ENCODE peak calls at places on chromosomes 7 and 10, in five cellular contexts. X is GM13976, Q is nephron progenitor cell, U is AG09309, L is stomach. A is an unnamed sample.

GRCh38 chr7:46654546-46655443 is 733.7 kb upstream of the IGFBP3 start:
- DNase-seq in L (no peak), Q (no peak), U (no peak), X (no peak), A (no peak)

GRCh38 chr7:39465055-39465929 is 100.9 kb upstream of the YAE1 start:
- DNase-seq in U (peak; percentile 39), L (peak; percentile 48), Q (peak; percentile 55), X (peak; percentile 67), A (peak; percentile 25)

GRCh38 chr7:1664711-1665591 is 5.1 kb upstream of the ELFN1 start:
- DNase-seq in Q (peak; percentile 95), U (no peak), L (peak; percentile 60), X (peak; percentile 85), A (no peak)

GRCh38 chr7:18481776-18482175 is 13.8 kb upstream of the HDAC9 start:
- DNase-seq in X (no peak), Q (no peak), U (no peak), L (no peak), A (no peak)

GRCh38 chr10:59748834-59749233 is 4.4 kb downstream of the MRLN start:
- DNase-seq in U (no peak), L (no peak), Q (no peak), X (no peak), A (no peak)

GRCh38 chr10:23314835-23315239 is 29.8 kb downstream of the C10orf67 start:
- DNase-seq in U (peak; percentile 59), Q (peak; percentile 50), L (peak; percentile 52), X (peak; percentile 52), A (peak; percentile 69)

GRCh38 chr7:106504620-106505019 is 156.3 kb downstream of the CCDC71L start:
- DNase-seq in X (no peak), U (no peak), Q (no peak), L (no peak), A (no peak)

GRCh38 chr10:69239106-69239505 is 19.0 kb downstream of the HKDC1 start:
- DNase-seq in U (no peak), Q (no peak), L (no peak), X (no peak), A (no peak)

GRCh38 chr7:12930534-12930933 is 243.1 kb downstream of the ARL4A start:
- DNase-seq in U (no peak), Q (no peak), L (no peak), X (no peak), A (no peak)

GRCh38 chr10:97539523-97540200 is 32.9 kb upstream of the ANKRD2 start:
- DNase-seq in U (peak; percentile 61), X (no peak), L (no peak), Q (peak; percentile 45), A (peak; percentile 71)

GRCh38 chr10:97538839-97539238 is 33.7 kb upstream of the ANKRD2 start:
- DNase-seq in L (no peak), X (no peak), U (no peak), Q (no peak), A (no peak)

GRCh38 chr10:97543025-97543546 is 29.5 kb upstream of the ANKRD2 start:
- DNase-seq in Q (no peak), L (peak; percentile 60), U (peak; percentile 77), X (no peak), A (peak; percentile 65)

GRCh38 chr10:97542169-97543024 is 30.2 kb upstream of the ANKRD2 start:
- DNase-seq in U (peak; percentile 62), X (no peak), Q (no peak), L (peak; percentile 40), A (peak; percentile 69)

DNA sequence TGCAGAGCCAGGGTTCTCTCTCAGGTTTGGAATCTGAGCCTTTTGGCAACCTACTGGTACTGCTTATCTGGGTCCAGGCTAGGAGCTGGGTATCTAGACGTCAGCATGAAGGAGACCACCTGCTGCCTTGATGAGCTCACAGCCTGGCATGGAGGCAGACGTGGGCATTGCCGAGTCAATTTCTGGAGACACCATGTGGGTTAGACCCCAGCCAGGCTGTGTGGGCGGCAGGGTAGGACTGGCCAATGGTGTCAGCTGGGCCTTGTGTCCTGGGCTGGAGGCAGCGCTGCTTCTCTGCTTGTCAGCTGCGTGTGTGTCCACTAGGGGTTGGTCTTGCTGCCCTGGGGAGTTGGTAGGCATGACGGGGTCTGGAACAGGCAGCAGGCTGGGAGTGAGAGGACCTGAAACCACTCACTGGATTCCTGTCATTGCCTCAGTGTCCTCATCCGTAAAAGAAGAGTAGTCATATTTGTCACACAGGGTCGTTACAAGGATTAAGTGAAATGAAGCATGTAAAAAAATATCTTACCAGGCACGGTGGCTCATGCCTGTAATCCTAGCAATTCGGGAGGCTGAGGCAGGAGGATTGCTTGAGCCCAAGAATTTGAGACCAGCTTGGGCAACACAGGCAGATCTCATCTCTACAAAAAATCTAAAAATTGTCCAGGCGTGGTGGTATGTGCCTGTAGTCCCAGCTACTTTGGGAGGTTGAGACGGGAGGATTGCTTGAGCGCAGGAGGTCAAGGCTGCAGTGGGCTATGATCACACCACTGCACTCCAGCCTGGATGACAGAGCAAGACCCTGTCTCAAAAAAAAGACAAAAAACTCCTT is 31.7 kb upstream of the ANKRD2 start:
- DNase-seq in X (no peak), U (no peak), Q (no peak), L (no peak), A (no peak)
- TF ChIP-seq CTCF in X (no peak), U (no peak), Q (no peak), L (no peak), A (no peak)

GRCh38 chr10:101018600-101019439 is 12.1 kb downstream of the PDZD7 start:
- DNase-seq in Q (peak; percentile 92), X (peak; percentile 90), L (peak; percentile 90), U (no peak), A (no peak)
- TF ChIP-seq CTCF in Q (peak; percentile 67), X (peak; percentile 63), L (no peak), U (peak; percentile 87), A (peak; percentile 82)

DNA sequence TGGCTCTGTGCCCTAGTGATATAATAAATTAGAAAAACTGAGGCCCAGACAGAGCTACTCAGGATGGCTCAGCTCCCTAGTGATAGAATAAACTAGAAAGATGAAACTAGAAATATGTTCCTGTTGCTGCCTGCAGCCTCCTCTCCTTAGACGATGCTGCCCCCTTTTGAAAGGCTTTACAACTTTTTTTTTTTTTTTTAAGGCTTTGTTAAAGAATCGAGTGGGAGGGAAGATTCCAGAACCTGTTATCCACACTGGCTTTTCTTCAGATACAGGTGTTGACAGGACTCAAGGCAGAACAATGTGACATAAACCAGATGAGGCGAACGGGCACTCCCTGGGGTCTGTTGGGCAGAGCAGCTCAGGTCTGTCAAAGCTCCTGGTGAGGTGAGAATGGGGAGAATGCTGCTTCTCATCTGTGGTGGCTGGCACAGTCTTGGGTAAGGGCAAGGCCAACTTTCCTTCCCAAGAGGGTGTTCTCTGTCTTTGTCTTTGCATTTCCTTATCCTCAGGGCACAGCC is 175.1 kb downstream of the COBL start:
- DNase-seq in L (no peak), U (no peak), X (no peak), Q (no peak), A (no peak)
- TF ChIP-seq CTCF in L (no peak), U (peak; percentile 69), X (no peak), Q (peak; percentile 56), A (peak; percentile 73)

DNA sequence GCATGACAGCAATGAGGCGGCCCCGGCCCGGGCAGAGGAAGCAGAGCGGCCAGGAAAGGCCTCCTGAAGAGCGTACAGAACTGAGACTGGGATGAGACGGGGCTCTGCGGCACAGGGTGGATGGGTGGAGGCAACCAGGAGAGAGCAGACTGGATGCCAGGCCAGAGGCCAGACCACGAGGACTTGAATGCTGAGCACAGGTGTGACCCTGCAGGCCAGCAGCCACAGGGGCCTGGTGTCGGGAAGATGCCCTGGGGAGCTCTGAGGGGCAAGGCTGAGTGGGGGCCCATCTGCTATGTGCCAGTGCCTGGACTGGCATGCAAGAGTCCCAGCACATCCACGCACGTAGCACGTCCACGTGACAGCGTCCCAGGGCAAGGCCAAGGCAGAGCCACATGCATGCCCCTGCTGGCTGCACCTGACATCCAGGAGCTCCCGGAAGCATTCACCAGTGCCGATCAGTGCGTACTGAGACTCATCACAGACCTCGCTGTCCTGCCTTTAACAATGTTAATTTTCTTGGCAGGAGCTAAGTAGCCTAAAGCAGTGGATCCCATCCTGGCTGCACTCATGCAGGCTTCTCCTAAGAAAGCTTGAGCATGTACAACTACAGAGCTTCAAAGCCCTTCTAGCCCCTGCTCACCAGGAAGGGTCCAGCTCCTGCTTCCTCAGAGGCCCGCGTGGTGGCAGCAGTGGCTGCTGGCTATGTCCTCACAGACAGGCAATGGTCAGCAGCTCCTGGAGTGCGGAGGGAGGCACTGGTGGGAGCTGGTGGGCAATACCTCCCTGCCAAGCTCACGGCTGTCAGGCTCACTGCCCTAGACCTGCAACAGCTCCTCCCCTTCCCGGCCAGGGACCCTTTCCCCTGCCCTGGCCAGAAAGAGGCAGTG is 18.0 kb downstream of the GRID1 start:
- DNase-seq in X (no peak), L (no peak), Q (peak; percentile 41), U (no peak), A (no peak)
- TF ChIP-seq CTCF in X (no peak), L (no peak), Q (no peak), U (peak; percentile 25), A (no peak)

DNA sequence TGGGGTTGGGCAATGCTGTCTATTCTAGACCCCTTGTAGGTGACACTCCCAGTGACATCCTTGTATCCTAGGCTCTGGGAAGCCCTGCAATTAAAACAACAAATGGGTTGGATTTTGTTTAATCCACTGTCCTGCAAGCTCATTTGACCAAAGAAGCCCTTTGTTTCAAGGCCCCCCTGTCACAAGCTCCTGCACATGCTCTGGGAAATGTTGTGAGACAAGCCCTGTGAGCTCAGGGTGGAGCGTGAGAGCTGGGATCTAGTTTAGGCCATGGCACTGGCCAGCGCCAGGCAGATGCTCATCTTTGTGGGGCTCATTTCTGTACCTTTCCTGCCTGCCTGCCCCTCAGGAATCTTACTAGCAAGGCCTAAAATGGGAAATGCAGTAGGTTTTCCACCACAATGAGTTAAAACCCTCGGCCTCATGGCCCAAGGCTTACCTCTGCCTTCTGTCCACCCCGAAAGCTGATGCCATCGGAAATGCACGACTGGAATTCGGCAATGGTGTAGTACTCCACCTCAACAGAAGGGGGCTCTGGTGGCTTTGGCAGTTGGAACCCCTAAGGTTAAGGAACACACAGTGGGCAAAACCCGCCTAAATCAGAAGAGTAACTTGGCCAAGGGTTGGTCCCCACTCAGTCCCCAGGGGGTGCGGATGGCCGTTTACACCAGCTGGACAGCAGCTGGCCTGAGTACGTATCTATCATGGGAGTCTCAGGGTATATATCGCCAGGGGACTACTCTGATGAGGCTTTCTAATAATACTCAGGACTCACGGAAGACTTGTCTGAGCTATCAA is 112.1 kb downstream of the NEURL1 start:
- DNase-seq in U (no peak), L (peak; percentile 53), X (peak; percentile 72), Q (peak; percentile 48), A (no peak)
- TF ChIP-seq CTCF in U (peak; percentile 87), L (peak; percentile 42), X (peak; percentile 41), Q (peak; percentile 38), A (peak; percentile 89)

GRCh38 chr7:140989068-140989467 is 25.7 kb downstream of the MRPS33 start:
- DNase-seq in U (no peak), L (no peak), Q (no peak), X (no peak), A (no peak)

GRCh38 chr7:140982508-140982907 is 32.2 kb downstream of the MRPS33 start:
- DNase-seq in L (no peak), X (no peak), Q (no peak), U (no peak), A (no peak)

DNA sequence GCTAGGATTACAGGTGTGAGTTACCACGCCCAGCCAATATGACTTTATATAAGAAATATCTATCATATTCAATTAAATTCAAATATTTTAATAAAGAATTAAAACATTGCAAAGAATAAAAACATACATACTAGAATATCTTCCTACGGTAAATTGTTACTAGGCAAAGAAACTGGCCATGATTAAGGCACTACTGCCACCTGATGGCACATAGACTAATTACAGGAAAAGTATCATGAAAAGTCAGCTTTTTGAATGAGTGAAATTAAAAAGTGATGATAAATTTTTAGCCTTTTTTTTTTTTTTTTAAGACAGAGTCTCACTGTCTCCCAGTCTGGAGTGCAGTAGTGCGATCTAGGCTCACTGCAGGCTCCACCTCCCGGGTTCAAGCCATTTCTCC is 30.9 kb downstream of the MRPS33 start:
- DNase-seq in X (peak; percentile 29), L (no peak), U (no peak), Q (no peak), A (no peak)
- TF ChIP-seq CTCF in X (no peak), L (no peak), U (no peak), Q (peak; percentile 23), A (no peak)